ENCODE peak calls at places on chromosomes 5 and 9, in six cellular contexts. H, I, F, C, R and Q are unnamed samples.

GRCh38 chr9:2729003-2729402 is 11.7 kb downstream of the KCNV2 start:
- DNase-seq in H (no peak), I (peak; percentile 69), F (no peak), C (no peak), R (no peak), Q (peak; percentile 36)

GRCh38 chr5:148615644-148616283 is 38.6 kb downstream of the HTR4 start:
- DNase-seq in H (no peak), I (peak; percentile 23), F (no peak), C (no peak), R (no peak), Q (peak; percentile 27)

GRCh38 chr5:88957000-88957399 is 74.0 kb upstream of the MEF2C start:
- DNase-seq in H (no peak), I (no peak), F (no peak), C (no peak), R (no peak), Q (peak; percentile 60)

GRCh38 chr9:2427016-2427891 is 194.3 kb upstream of the VLDLR start:
- DNase-seq in H (no peak), I (peak; percentile 5), F (no peak), C (no peak), R (no peak), Q (peak; percentile 83)

GRCh38 chr9:30065888-30066287 is 2318.6 kb upstream of the ACO1 start:
- DNase-seq in H (no peak), I (no peak), F (no peak), C (no peak), R (no peak), Q (no peak)

GRCh38 chr5:32326216-32326772 is 13.6 kb upstream of the MTMR12 start:
- DNase-seq in H (no peak), I (peak; percentile 63), F (no peak), C (no peak), R (no peak), Q (no peak)

GRCh38 chr9:125843646-125844045 is 96.5 kb downstream of the PBX3 start:
- DNase-seq in H (no peak), I (no peak), F (no peak), C (no peak), R (no peak), Q (no peak)

GRCh38 chr9:118938581-118938980 is 430.7 kb downstream of the BRINP1 start:
- DNase-seq in H (no peak), I (no peak), F (no peak), C (no peak), R (no peak), Q (no peak)

GRCh38 chr9:91803143-91803940 is 146.7 kb downstream of the ROR2 start:
- DNase-seq in H (no peak), I (peak; percentile 90), F (no peak), C (no peak), R (peak; percentile 27), Q (no peak)

GRCh38 chr5:81045389-81045807 is 85.2 kb downstream of the RASGRF2 start:
- DNase-seq in H (no peak), I (no peak), F (no peak), C (no peak), R (no peak), Q (no peak)
- H3K4me3 ChIP-seq in H (no peak overlapping the region), I (no peak overlapping the region), F (no peak overlapping the region), C (no peak overlapping the region), R (no peak overlapping the region), Q (no peak overlapping the region)

GRCh38 chr5:61162832-61163567 is 732 bp upstream of the SMIM15 start:
- DNase-seq in H (no peak), I (peak; percentile 53), F (no peak), C (no peak), R (no peak), Q (peak; percentile 89)

GRCh38 chr5:61162010-61162831 is at the start of gene SMIM15:
- DNase-seq in H (peak; percentile 96), I (peak; percentile 94), F (peak; percentile 88), C (peak; percentile 90), R (peak; percentile 55), Q (peak; percentile 76)

GRCh38 chr5:61167382-61167781 is 5.1 kb upstream of the SMIM15 start:
- DNase-seq in H (no peak), I (peak; percentile 56), F (no peak), C (no peak), R (no peak), Q (peak; percentile 37)

GRCh38 chr5:61160497-61160896 is 1.8 kb downstream of the SMIM15 start:
- DNase-seq in H (no peak), I (no peak), F (no peak), C (no peak), R (no peak), Q (no peak)

GRCh38 chr5:61163905-61164304 is 1.6 kb upstream of the SMIM15 start:
- DNase-seq in H (no peak), I (no peak), F (no peak), C (no peak), R (no peak), Q (no peak)
- H3K4me3 ChIP-seq in H (no peak overlapping the region), I (peak overlapping the region; percentile 82), F (no peak overlapping the region), C (no peak overlapping the region), R (no peak overlapping the region), Q (no peak overlapping the region)

DNA sequence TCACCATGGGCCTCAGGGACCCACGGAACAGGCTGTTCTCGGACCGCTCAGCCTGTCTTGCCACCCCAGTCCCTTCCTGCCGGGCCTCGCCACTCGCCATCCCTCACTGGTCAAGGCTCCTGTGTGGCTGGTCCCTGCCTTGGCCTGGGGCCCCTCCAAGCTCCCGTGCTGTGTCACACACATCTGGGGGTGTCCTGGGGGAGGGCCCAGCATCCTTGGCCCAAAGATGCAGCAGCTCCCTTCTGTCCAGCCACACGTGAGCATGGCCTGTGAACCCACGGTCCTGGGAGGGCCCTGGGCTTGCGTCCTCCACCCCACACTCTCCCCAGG is 425 bp upstream of the EGFL7 start:
- DNase-seq in H (no peak), I (no peak), F (no peak), C (no peak), R (no peak), Q (no peak)
- H3K4me3 ChIP-seq in H (no peak overlapping the region), I (no peak overlapping the region), F (peak overlapping the region; percentile 66), C (no peak overlapping the region), R (no peak overlapping the region), Q (no peak overlapping the region)

GRCh38 chr5:73948289-73948688 is 322.3 kb downstream of the ARHGEF28 start:
- DNase-seq in H (no peak), I (peak; percentile 58), F (no peak), C (no peak), R (no peak), Q (no peak)

GRCh38 chr5:73948720-73949119 is 322.7 kb downstream of the ARHGEF28 start:
- DNase-seq in H (no peak), I (peak; percentile 72), F (no peak), C (peak; percentile 68), R (peak; percentile 73), Q (no peak)

GRCh38 chr5:73946926-73947455 is 321.0 kb downstream of the ARHGEF28 start:
- DNase-seq in H (no peak), I (no peak), F (no peak), C (no peak), R (no peak), Q (no peak)

GRCh38 chr5:73946278-73946677 is 320.3 kb downstream of the ARHGEF28 start:
- DNase-seq in H (no peak), I (no peak), F (no peak), C (peak; percentile 43), R (no peak), Q (no peak)

DNA sequence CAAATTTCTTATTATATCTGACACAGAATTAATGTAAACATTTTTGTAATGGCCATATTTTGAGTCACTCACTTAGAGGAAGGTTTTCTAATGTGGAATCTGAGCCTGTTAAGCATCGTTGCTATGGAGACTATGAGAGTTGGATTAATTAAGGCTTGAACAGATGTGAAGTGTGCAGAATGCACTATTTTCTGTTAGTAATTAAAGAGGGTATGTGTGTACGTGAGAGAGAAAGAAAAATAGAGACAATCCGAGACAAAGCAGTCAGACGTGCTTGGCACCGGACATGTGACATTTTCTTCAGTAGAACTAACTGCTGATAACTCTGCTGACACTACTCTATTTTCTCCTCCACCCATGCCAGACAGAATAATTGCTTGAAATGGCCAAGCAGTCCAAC is 321.9 kb downstream of the ARHGEF28 start:
- DNase-seq in H (no peak), I (no peak), F (no peak), C (no peak), R (no peak), Q (no peak)
- H3K4me3 ChIP-seq in H (no peak overlapping the region), I (no peak overlapping the region), F (no peak overlapping the region), C (no peak overlapping the region), R (no peak overlapping the region), Q (no peak overlapping the region)